ENCODE peak calls at places on chromosomes 4 and X, in four cellular contexts. One of them, this sample, is unnamed.

GRCh38 chr4:125096662-125097061 is 218.1 kb upstream of the FAT4 start:
- DNase-seq in fibroblast of villous mesenchyme: no peak
- DNase-seq in lower leg skin: no peak
- DNase-seq in AG04449: no peak
- DNase-seq in this sample: no peak

GRCh38 chr4:118732591-118733330 is 47.6 kb downstream of the METTL14 start:
- DNase-seq in lower leg skin: no peak
- DNase-seq in AG04449: peak
- DNase-seq in fibroblast of villous mesenchyme: no peak
- DNase-seq in this sample: peak

GRCh38 chr4:74447636-74448233 is 2.8 kb downstream of the AREG start:
- DNase-seq in lower leg skin: no peak
- DNase-seq in AG04449: no peak
- DNase-seq in fibroblast of villous mesenchyme: no peak
- DNase-seq in this sample: peak

GRCh38 chrX:151902813-151903591 is 9.7 kb upstream of the MAGEA4 start:
- DNase-seq in lower leg skin: peak
- DNase-seq in fibroblast of villous mesenchyme: peak
- DNase-seq in AG04449: peak
- DNase-seq in this sample: peak

GRCh38 chr4:17788956-17789355 is 7.5 kb upstream of the FAM184B start:
- DNase-seq in lower leg skin: no peak
- DNase-seq in AG04449: no peak
- DNase-seq in fibroblast of villous mesenchyme: no peak
- DNase-seq in this sample: no peak

GRCh38 chr4:77001907-77002306 is 52.4 kb downstream of the SEPTIN11 start:
- DNase-seq in AG04449: no peak
- DNase-seq in fibroblast of villous mesenchyme: peak
- DNase-seq in lower leg skin: no peak
- DNase-seq in this sample: peak

GRCh38 chr4:41369680-41370079 is 113.0 kb downstream of the UCHL1 start:
- DNase-seq in AG04449: no peak
- DNase-seq in fibroblast of villous mesenchyme: no peak
- DNase-seq in lower leg skin: no peak
- DNase-seq in this sample: no peak

GRCh38 chrX:150972450-150972849 is 10.7 kb upstream of the HMGB3 start:
- DNase-seq in AG04449: no peak
- DNase-seq in fibroblast of villous mesenchyme: no peak
- DNase-seq in lower leg skin: no peak
- DNase-seq in this sample: no peak

GRCh38 chr4:48796191-48796926 is 16.3 kb upstream of the FRYL start:
- DNase-seq in fibroblast of villous mesenchyme: no peak
- DNase-seq in AG04449: no peak
- DNase-seq in lower leg skin: no peak
- DNase-seq in this sample: no peak

GRCh38 chr4:91064157-91064853 is 937.1 kb downstream of the CCSER1 start:
- DNase-seq in fibroblast of villous mesenchyme: peak
- DNase-seq in AG04449: no peak
- DNase-seq in lower leg skin: no peak
- DNase-seq in this sample: peak

GRCh38 chrX:65595460-65595876 is 60.9 kb upstream of the LAS1L start:
- DNase-seq in lower leg skin: peak
- DNase-seq in fibroblast of villous mesenchyme: peak
- DNase-seq in AG04449: peak
- DNase-seq in this sample: peak

GRCh38 chr4:138243369-138243768 is 1.2 kb upstream of the SLC7A11 start:
- DNase-seq in AG04449: no peak
- DNase-seq in lower leg skin: no peak
- DNase-seq in fibroblast of villous mesenchyme: no peak
- DNase-seq in this sample: no peak

GRCh38 chr4:7761720-7762119 is 177.9 kb downstream of the AFAP1 start:
- DNase-seq in fibroblast of villous mesenchyme: peak
- DNase-seq in lower leg skin: peak
- DNase-seq in AG04449: no peak
- DNase-seq in this sample: peak

GRCh38 chr4:131207589-131207988 is 1941.5 kb upstream of the PCDH10 start:
- DNase-seq in lower leg skin: no peak
- DNase-seq in fibroblast of villous mesenchyme: no peak
- DNase-seq in AG04449: no peak
- DNase-seq in this sample: no peak

GRCh38 chr4:148415500-148415899 is 26.7 kb downstream of the NR3C2 start:
- DNase-seq in AG04449: no peak
- DNase-seq in fibroblast of villous mesenchyme: peak
- DNase-seq in lower leg skin: no peak
- DNase-seq in this sample: peak

GRCh38 chrX:41720125-41720780 is 3.7 kb upstream of the GPR82 start:
- DNase-seq in lower leg skin: no peak
- DNase-seq in fibroblast of villous mesenchyme: no peak
- DNase-seq in AG04449: no peak
- DNase-seq in this sample: no peak

GRCh38 chr4:183355405-183355804 is 33.2 kb upstream of the CLDN24 start:
- DNase-seq in lower leg skin: no peak
- DNase-seq in fibroblast of villous mesenchyme: peak
- DNase-seq in AG04449: no peak
- DNase-seq in this sample: peak

GRCh38 chrX:391717-392691 is 5.3 kb upstream of the PPP2R3B start:
- DNase-seq in lower leg skin: no peak
- DNase-seq in fibroblast of villous mesenchyme: no peak
- DNase-seq in AG04449: no peak
- DNase-seq in this sample: no peak

GRCh38 chr4:173696011-173696410 is 166.0 kb upstream of the HAND2 start:
- DNase-seq in AG04449: no peak
- DNase-seq in fibroblast of villous mesenchyme: peak
- DNase-seq in lower leg skin: no peak
- DNase-seq in this sample: no peak

GRCh38 chr4:124060261-124060918 is 652.1 kb downstream of the ANKRD50 start:
- DNase-seq in AG04449: no peak
- DNase-seq in lower leg skin: peak
- DNase-seq in fibroblast of villous mesenchyme: peak
- DNase-seq in this sample: peak

GRCh38 chr4:8537041-8537461 is 43.1 kb upstream of the GPR78 start:
- DNase-seq in lower leg skin: peak
- DNase-seq in AG04449: no peak
- DNase-seq in fibroblast of villous mesenchyme: peak
- DNase-seq in this sample: peak

DNA sequence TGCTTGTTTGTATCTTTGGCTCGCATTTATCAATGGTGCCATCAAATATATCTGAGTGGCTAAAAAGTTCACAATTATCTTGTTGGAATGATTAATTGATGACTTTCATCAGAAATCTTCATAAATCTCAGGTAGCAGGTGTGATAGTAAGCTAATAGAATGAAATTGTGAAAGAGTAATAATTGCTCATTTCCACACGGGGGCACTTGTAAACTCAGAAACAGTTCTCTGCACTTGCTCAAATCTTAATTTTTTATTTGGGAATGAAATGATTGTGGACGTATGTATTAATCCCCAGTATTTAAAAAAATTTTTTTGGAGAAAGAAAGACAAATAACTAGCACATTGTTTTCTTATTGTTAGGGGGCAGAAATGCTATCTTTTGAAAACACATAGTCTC is 132.8 kb downstream of the DTHD1 start:
- DNase-seq in fibroblast of villous mesenchyme: no peak
- DNase-seq in lower leg skin: no peak
- DNase-seq in AG04449: no peak
- DNase-seq in this sample: no peak
- TF ChIP-seq CTCF in fibroblast of villous mesenchyme: no peak
- TF ChIP-seq CTCF in lower leg skin: no peak
- TF ChIP-seq CTCF in AG04449: no peak
- TF ChIP-seq CTCF in this sample: no peak

DNA sequence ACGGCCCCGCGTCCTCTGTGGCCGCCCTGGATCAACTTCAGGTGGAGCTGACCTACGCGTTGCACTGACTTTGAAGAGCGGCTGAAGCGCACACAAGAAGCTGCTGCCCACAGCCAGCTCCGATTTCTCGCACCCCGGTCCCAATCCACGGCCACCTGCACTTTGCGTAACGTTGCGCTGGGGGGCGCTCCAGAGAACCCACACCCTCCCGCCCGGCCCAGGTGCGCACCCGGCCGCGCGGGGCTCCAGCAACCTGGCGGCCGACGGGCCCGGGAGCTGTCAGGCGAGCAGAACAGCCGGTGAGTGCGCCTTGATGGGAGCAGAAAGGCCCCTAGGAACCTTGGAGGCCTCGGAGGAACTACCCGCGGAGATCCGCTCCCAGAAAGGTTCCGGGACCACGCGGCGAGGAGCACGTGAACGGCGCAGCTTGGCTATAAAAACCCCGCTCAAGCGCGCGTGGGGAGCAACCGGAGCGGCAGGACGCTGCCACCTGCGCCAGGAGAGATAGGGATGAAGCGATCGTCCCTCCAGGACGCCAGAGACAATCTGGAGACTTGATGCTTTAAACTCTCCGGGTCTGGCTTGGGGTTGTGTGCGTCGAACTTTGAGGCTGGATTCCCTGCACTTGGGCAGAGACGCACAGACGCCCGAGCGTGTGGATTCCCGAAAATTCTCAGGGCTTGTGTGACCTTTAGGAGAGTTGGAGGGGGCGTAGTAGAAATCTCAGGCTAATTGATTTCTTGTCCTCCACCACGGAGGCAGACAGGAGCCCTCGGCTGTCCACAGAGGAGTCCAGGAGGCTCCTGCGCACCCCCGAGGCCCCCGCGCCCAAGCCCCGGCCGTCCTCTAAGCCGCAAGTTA is 591 bp upstream of the NWD2 start:
- DNase-seq in AG04449: no peak
- DNase-seq in fibroblast of villous mesenchyme: no peak
- DNase-seq in lower leg skin: no peak
- DNase-seq in this sample: peak
- H3K4me3 ChIP-seq in AG04449: no peak
- H3K4me3 ChIP-seq in fibroblast of villous mesenchyme: no peak
- H3K4me3 ChIP-seq in lower leg skin: no peak
- H3K4me3 ChIP-seq in this sample: no peak

GRCh38 chr4:153362184-153362583 is 17.7 kb downstream of the MND1 start:
- DNase-seq in lower leg skin: no peak
- DNase-seq in AG04449: no peak
- DNase-seq in fibroblast of villous mesenchyme: peak
- DNase-seq in this sample: no peak
- TF ChIP-seq CTCF in lower leg skin: no peak
- TF ChIP-seq CTCF in AG04449: no peak
- TF ChIP-seq CTCF in fibroblast of villous mesenchyme: no peak
- TF ChIP-seq CTCF in this sample: no peak

DNA sequence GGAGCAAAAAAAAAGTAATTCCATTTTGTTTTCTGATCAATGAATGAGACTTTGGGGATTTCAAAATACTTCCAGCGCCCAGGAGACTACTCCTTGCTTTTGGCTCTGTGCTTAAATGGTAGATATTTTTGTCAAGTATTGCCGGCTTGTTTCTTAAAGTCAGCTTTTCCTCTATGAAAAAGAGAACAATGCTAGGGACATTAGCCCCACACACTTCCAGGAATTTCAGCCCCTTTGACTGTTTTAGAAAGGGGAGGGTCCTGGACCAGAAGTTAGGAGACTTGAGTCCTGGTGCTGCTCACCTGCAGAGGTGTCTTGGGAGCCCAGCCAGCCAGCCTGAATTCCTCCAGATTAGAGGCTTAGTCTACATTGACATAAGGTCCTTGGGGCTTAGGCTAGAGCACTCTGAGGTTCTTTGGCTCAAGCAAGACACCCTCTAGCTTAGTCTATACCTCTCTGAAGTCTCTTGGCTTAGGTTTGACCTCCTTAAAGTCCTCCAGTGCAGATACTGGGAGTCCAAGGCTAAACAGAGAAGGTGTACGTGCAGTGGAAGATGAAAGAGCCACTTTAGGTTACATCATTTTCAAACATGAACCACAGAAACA is 1.6 kb upstream of the SETD7 start:
- DNase-seq in AG04449: no peak
- DNase-seq in lower leg skin: no peak
- DNase-seq in fibroblast of villous mesenchyme: no peak
- DNase-seq in this sample: no peak
- H3K4me3 ChIP-seq in AG04449: peak
- H3K4me3 ChIP-seq in lower leg skin: peak
- H3K4me3 ChIP-seq in fibroblast of villous mesenchyme: peak
- H3K4me3 ChIP-seq in this sample: peak

DNA sequence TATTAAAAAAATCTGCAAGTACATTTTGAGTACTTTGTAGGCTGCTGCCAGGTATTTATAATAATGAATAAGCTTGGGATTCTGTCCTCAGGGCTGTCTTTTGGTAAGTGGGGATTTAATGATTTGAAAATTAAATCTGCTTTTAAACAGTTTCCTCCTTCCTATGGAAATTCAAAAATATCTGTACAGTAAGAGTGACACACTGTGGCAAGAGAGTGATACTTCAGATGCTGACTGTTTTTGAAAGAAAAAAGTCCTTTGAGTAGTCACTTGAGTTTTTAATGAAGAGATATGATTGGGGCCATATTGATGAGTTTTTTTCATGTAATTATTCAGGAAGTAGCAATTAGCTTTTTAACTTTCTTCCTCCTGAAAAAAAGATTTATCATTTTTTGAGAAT is 49.2 kb downstream of the SMARCAD1 start:
- DNase-seq in lower leg skin: no peak
- DNase-seq in fibroblast of villous mesenchyme: no peak
- DNase-seq in AG04449: no peak
- DNase-seq in this sample: no peak
- TF ChIP-seq CTCF in lower leg skin: no peak
- TF ChIP-seq CTCF in fibroblast of villous mesenchyme: no peak
- TF ChIP-seq CTCF in AG04449: no peak
- TF ChIP-seq CTCF in this sample: peak

GRCh38 chrX:23334536-23334870 is at the start of gene PTCHD1:
- DNase-seq in fibroblast of villous mesenchyme: no peak
- DNase-seq in AG04449: no peak
- DNase-seq in lower leg skin: no peak
- DNase-seq in this sample: no peak
- H3K4me3 ChIP-seq in fibroblast of villous mesenchyme: no peak
- H3K4me3 ChIP-seq in AG04449: no peak
- H3K4me3 ChIP-seq in lower leg skin: no peak
- H3K4me3 ChIP-seq in this sample: no peak

GRCh38 chrX:38273453-38273852 is 52.8 kb upstream of the SRPX start:
- DNase-seq in fibroblast of villous mesenchyme: no peak
- DNase-seq in AG04449: no peak
- DNase-seq in lower leg skin: no peak
- DNase-seq in this sample: no peak
- TF ChIP-seq CTCF in fibroblast of villous mesenchyme: no peak
- TF ChIP-seq CTCF in AG04449: no peak
- TF ChIP-seq CTCF in lower leg skin: no peak
- TF ChIP-seq CTCF in this sample: no peak